ENCODE peak calls at places on chromosomes 1 and 21, in six cellular contexts. W, C, Y, P, S and U are unnamed samples. For H3K4me1, the result is how much of the 10 kb centered on the place peaks cover.

GRCh38 chr1:16960560-16961296 is 19.7 kb downstream of the MFAP2 start:
- DNase-seq in W (peak), C (peak), Y (peak), P (peak), S (peak), U (peak)

GRCh38 chr1:87399264-87399663 is 70.6 kb downstream of the LMO4 start:
- DNase-seq in W (no peak), C (no peak), Y (no peak), P (no peak), S (no peak), U (peak)

GRCh38 chr1:3607703-3608065 is 3.6 kb downstream of the MEGF6 start:
- DNase-seq in W (no peak), C (no peak), Y (no peak), P (no peak), S (no peak), U (no peak)

GRCh38 chr1:43703836-43704235 is 3.5 kb upstream of the ST3GAL3 start:
- DNase-seq in W (no peak), C (no peak), Y (no peak), P (no peak), S (no peak), U (no peak)

GRCh38 chr1:161730050-161730564 is 8.8 kb downstream of the FCRLB start:
- DNase-seq in W (peak), C (no peak), Y (no peak), P (no peak), S (no peak), U (no peak)

GRCh38 chr1:197737916-197738315 is 37.4 kb downstream of the DENND1B start:
- DNase-seq in W (no peak), C (no peak), Y (no peak), P (no peak), S (no peak), U (no peak)

GRCh38 chr1:231660198-231660597 is 33.6 kb downstream of the DISC1 start:
- DNase-seq in W (no peak), C (no peak), Y (no peak), P (no peak), S (no peak), U (no peak)

GRCh38 chr1:220426989-220427388 is 100.9 kb upstream of the MARK1 start:
- DNase-seq in W (no peak), C (no peak), Y (no peak), P (no peak), S (peak), U (no peak)

GRCh38 chr1:2233997-2234761 is 6.1 kb downstream of the SKI start:
- DNase-seq in W (peak), C (peak), Y (peak), P (peak), S (peak), U (peak)

GRCh38 chr1:9724706-9725476 is 73.4 kb downstream of the PIK3CD start:
- DNase-seq in W (peak), C (peak), Y (peak), P (peak), S (no peak), U (peak)

GRCh38 chr1:212903664-212904063 is 45.6 kb downstream of the FLVCR1 start:
- DNase-seq in W (no peak), C (no peak), Y (no peak), P (no peak), S (no peak), U (no peak)

GRCh38 chr21:44790401-44790800 is 11.2 kb downstream of the UBE2G2 start:
- DNase-seq in W (no peak), C (no peak), Y (no peak), P (no peak), S (no peak), U (no peak)

GRCh38 chr1:82319526-82319925 is 518.8 kb downstream of the ADGRL2 start:
- DNase-seq in W (no peak), C (no peak), Y (no peak), P (no peak), S (no peak), U (no peak)

GRCh38 chr1:168136709-168137514 is at the start of gene GPR161:
- DNase-seq in W (no peak), C (peak), Y (peak), P (peak), S (no peak), U (peak)

GRCh38 chr1:244207935-244208244 is 156.8 kb downstream of the ZBTB18 start:
- DNase-seq in W (no peak), C (no peak), Y (no peak), P (no peak), S (no peak), U (no peak)

GRCh38 chr21:44533891-44534627 is 5.9 kb downstream of the KRTAP10-1 start:
- DNase-seq in W (peak), C (no peak), Y (no peak), P (peak), S (no peak), U (no peak)

GRCh38 chr1:119947468-119947867 is 51.2 kb upstream of the ADAM30 start:
- DNase-seq in W (no peak), C (no peak), Y (no peak), P (no peak), S (no peak), U (no peak)

GRCh38 chr1:230917284-230918135 is 49.2 kb upstream of the C1orf198 start:
- DNase-seq in W (peak), C (peak), Y (peak), P (peak), S (peak), U (peak)

GRCh38 chr1:219465247-219466093 is 147.4 kb downstream of the ZC3H11B start:
- DNase-seq in W (no peak), C (no peak), Y (no peak), P (no peak), S (no peak), U (no peak)

GRCh38 chr1:72280131-72280530 is 2.2 kb downstream of the NEGR1 start:
- DNase-seq in W (no peak), C (no peak), Y (no peak), P (no peak), S (no peak), U (no peak)

GRCh38 chr1:97745912-97746311 is 174.9 kb downstream of the DPYD start:
- DNase-seq in W (no peak), C (no peak), Y (no peak), P (no peak), S (no peak), U (no peak)

GRCh38 chr1:53362851-53363642 is 35.2 kb upstream of the LRP8 start:
- DNase-seq in W (no peak), C (peak), Y (peak), P (peak), S (no peak), U (no peak)

GRCh38 chr1:161153682-161154337 is at the start of gene UFC1:
- DNase-seq in W (peak), C (peak), Y (peak), P (peak), S (peak), U (peak)

GRCh38 chr1:149849246-149849946 is 50.0 kb upstream of the BOLA1 start:
- DNase-seq in W (no peak), C (peak), Y (no peak), P (no peak), S (no peak), U (peak)

GRCh38 chr21:46667735-46668380 is 32.4 kb downstream of the PRMT2 start:
- DNase-seq in W (no peak), C (no peak), Y (no peak), P (no peak), S (no peak), U (no peak)

GRCh38 chr1:66445492-66446181 is 88.3 kb upstream of the SGIP1 start:
- DNase-seq in W (peak), C (no peak), Y (no peak), P (no peak), S (no peak), U (peak)

GRCh38 chr1:2186901-2187300 is 7.7 kb downstream of the FAAP20 start:
- DNase-seq in W (no peak), C (no peak), Y (no peak), P (no peak), S (no peak), U (no peak)

GRCh38 chr1:2443285-2444137 is 31.1 kb upstream of the PEX10 start:
- DNase-seq in W (no peak), C (no peak), Y (no peak), P (no peak), S (no peak), U (no peak)

GRCh38 chr1:11980676-11980972 is 380 bp downstream of the MFN2 start:
- DNase-seq in W (no peak), C (no peak), Y (no peak), P (no peak), S (no peak), U (no peak)

GRCh38 chr21:35011681-35012080 is 37.4 kb downstream of the RUNX1 start:
- DNase-seq in W (no peak), C (no peak), Y (no peak), P (no peak), S (no peak), U (no peak)

GRCh38 chr1:26161408-26162219 is 2.7 kb downstream of the FAM110D start:
- DNase-seq in W (peak), C (peak), Y (peak), P (peak), S (no peak), U (peak)

GRCh38 chr1:228145498-228146425 is 4.0 kb upstream of the GJC2 start:
- DNase-seq in W (no peak), C (no peak), Y (peak), P (no peak), S (no peak), U (no peak)

GRCh38 chr1:1318131-1318652 is 6.3 kb downstream of the INTS11 start:
- DNase-seq in W (no peak), C (peak), Y (peak), P (peak), S (peak), U (peak)

GRCh38 chr1:87647436-87648177 is 318.9 kb downstream of the LMO4 start:
- DNase-seq in W (no peak), C (no peak), Y (no peak), P (no peak), S (no peak), U (no peak)

GRCh38 chr1:89957063-89957462 is 37.8 kb upstream of the ZNF326 start:
- DNase-seq in W (peak), C (no peak), Y (no peak), P (no peak), S (no peak), U (peak)

GRCh38 chr1:153967109-153967999 is at the start of gene CREB3L4:
- DNase-seq in W (peak), C (peak), Y (peak), P (peak), S (peak), U (peak)

GRCh38 chr1:223084466-223084865 is 58.6 kb downstream of the TLR5 start:
- DNase-seq in W (no peak), C (no peak), Y (no peak), P (peak), S (no peak), U (no peak)
- H3K4me1 ChIP-seq in W (under half), C (under half), Y (under half), P (under half), S (under half), U (under half)

DNA sequence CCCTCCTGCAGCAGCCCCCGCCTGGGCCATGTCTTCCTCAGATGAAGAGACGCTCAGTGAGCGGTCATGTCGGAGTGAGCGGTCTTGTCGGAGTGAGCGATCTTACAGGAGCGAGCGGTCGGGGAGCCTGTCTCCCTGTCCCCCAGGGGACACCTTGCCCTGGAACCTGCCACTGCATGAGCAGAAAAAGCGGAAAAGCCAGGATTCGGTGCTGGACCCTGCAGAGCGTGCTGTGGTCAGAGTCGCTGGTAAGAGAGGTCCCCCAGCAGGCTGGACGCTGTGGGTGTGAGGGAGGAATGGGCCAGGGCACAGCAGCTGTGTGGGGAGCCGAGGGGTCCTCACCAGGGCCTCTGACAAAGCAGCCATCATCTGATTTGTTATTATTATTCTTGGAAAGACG is 58.0 kb downstream of the NDUFS5 start:
- DNase-seq in W (no peak), C (no peak), Y (no peak), P (no peak), S (no peak), U (no peak)
- H3K4me1 ChIP-seq in W (under half), C (under half), Y (under half), P (under half), S (under half), U (under half)

DNA sequence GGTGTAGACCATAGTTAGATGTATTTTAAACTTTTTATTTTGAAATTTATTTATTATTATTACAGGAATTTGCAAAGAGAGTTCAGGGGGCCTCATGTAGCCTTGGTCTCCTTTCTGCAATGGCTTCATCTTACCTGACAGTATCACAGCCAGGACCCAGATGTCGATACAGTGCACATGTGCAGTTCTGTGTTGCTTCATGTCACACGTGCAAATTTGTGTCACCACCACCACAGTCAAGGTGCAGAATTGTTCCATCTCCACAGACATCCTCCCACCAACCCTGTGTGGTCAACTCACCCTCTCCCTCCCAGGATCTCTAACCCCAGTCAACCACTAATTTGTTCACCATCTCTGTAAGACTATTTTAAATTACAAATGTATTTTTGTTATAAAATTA is 184.5 kb downstream of the CAMTA1 start:
- DNase-seq in W (no peak), C (no peak), Y (no peak), P (no peak), S (no peak), U (no peak)
- H3K4me1 ChIP-seq in W (under half), C (under half), Y (under half), P (under half), S (under half), U (under half)

DNA sequence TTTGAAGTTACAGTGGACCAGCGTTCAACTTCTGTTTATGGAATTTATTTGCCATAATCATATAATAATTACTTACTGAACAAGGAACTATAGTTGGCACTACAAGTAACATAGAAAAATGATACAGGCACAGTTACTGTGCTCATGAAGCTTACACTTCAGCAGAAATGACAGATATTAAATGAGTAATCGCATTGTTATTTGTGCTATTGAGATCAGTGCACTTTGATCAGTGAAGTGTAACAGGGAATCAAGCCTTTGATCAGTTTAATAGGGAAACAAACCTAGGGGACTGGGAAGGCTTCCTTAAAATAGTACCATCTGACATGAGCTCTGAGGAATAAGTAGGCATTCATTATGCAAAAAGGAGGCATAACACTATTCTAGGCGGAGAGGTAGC is 395 bp upstream of the BCL2L15 start:
- DNase-seq in W (no peak), C (no peak), Y (no peak), P (no peak), S (no peak), U (peak)
- H3K4me1 ChIP-seq in W (under half), C (under half), Y (under half), P (under half), S (under half), U (under half)

DNA sequence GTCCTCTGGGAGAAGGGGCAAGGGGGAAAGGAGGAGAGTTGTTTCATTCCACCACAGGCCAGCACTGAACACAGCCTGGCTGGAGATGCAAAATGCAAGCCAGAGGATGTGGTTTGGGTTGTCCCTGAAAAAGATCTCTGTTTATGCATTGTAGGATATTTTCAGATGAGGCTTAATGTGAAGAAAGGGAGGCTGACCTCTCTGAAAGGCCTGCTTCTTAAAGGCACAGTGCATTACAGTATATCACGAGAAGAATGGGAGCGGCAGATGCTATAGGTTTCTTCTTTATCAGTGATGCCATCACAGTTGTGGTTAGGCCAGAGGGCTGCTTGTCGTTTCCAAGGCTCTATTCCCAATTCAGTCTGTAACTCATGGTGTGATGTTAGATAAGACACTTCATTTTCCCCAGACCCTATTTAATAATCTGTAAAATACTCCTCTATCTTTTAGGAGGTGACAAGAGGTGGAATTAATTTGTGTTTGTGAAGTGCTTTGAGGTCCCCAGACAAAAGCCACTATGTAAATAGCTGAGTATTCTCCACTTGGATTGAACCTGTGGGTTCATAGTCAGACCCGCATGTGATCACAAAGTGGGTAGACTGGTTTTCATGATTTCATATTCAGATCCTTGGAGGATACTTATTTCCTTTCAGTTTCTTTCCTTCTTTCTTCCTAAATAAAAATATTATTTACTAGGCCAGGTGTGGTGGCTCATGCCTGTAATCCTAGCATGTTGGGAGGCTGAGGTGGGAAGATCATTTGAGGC is 76.5 kb upstream of the WDR26 start:
- DNase-seq in W (no peak), C (no peak), Y (no peak), P (no peak), S (no peak), U (no peak)
- H3K4me1 ChIP-seq in W (under half), C (under half), Y (under half), P (under half), S (under half), U (under half)